ENCODE peak calls at places on chromosomes 1 and 21, in seven cellular contexts. One of them, this sample, is unnamed. For H3K27me3 and H3K4me1, the result is how much of the 10 kb centered on the place peaks cover.

GRCh38 chr1:150626150-150626549 is 3.3 kb downstream of the ENSA start:
- DNase-seq in CD8-positive, alpha-beta memory T cell: no peak
- DNase-seq in naive thymus-derived CD4-positive, alpha-beta T cell: no peak
- DNase-seq in endothelial cell of umbilical vein: no peak
- DNase-seq in CD8-positive, alpha-beta T cell: no peak
- DNase-seq in Karpas-422: no peak
- DNase-seq in CD4-positive, CD25-positive, alpha-beta regulatory T cell: no peak
- DNase-seq in this sample: no peak

GRCh38 chr1:94259635-94260289 is 22.4 kb upstream of the ARHGAP29 start:
- DNase-seq in naive thymus-derived CD4-positive, alpha-beta T cell: no peak
- DNase-seq in endothelial cell of umbilical vein: peak
- DNase-seq in CD4-positive, CD25-positive, alpha-beta regulatory T cell: no peak
- DNase-seq in Karpas-422: no peak
- DNase-seq in CD8-positive, alpha-beta T cell: no peak
- DNase-seq in CD8-positive, alpha-beta memory T cell: no peak
- DNase-seq in this sample: no peak

GRCh38 chr1:88150330-88150729 is 533.7 kb upstream of the PKN2 start:
- DNase-seq in Karpas-422: no peak
- DNase-seq in naive thymus-derived CD4-positive, alpha-beta T cell: no peak
- DNase-seq in CD4-positive, CD25-positive, alpha-beta regulatory T cell: no peak
- DNase-seq in CD8-positive, alpha-beta T cell: no peak
- DNase-seq in endothelial cell of umbilical vein: no peak
- DNase-seq in CD8-positive, alpha-beta memory T cell: no peak
- DNase-seq in this sample: no peak

GRCh38 chr21:31351438-31351837 is 7.4 kb upstream of the TIAM1 start:
- DNase-seq in CD8-positive, alpha-beta memory T cell: no peak
- DNase-seq in CD4-positive, CD25-positive, alpha-beta regulatory T cell: no peak
- DNase-seq in endothelial cell of umbilical vein: no peak
- DNase-seq in CD8-positive, alpha-beta T cell: no peak
- DNase-seq in naive thymus-derived CD4-positive, alpha-beta T cell: no peak
- DNase-seq in Karpas-422: no peak
- DNase-seq in this sample: no peak

GRCh38 chr1:53552146-53552940 is 93.1 kb downstream of the DMRTB1 start:
- DNase-seq in naive thymus-derived CD4-positive, alpha-beta T cell: no peak
- DNase-seq in CD8-positive, alpha-beta memory T cell: no peak
- DNase-seq in CD8-positive, alpha-beta T cell: no peak
- DNase-seq in Karpas-422: no peak
- DNase-seq in endothelial cell of umbilical vein: no peak
- DNase-seq in CD4-positive, CD25-positive, alpha-beta regulatory T cell: no peak
- DNase-seq in this sample: no peak

GRCh38 chr1:170700842-170701305 is 36.9 kb downstream of the PRRX1 start:
- DNase-seq in Karpas-422: no peak
- DNase-seq in CD8-positive, alpha-beta T cell: no peak
- DNase-seq in CD4-positive, CD25-positive, alpha-beta regulatory T cell: no peak
- DNase-seq in naive thymus-derived CD4-positive, alpha-beta T cell: no peak
- DNase-seq in CD8-positive, alpha-beta memory T cell: no peak
- DNase-seq in endothelial cell of umbilical vein: peak
- DNase-seq in this sample: no peak

GRCh38 chr1:76543495-76543894 is 323.8 kb upstream of the ST6GALNAC5 start:
- DNase-seq in endothelial cell of umbilical vein: no peak
- DNase-seq in CD4-positive, CD25-positive, alpha-beta regulatory T cell: no peak
- DNase-seq in Karpas-422: no peak
- DNase-seq in CD8-positive, alpha-beta memory T cell: no peak
- DNase-seq in naive thymus-derived CD4-positive, alpha-beta T cell: no peak
- DNase-seq in CD8-positive, alpha-beta T cell: no peak
- DNase-seq in this sample: no peak

GRCh38 chr1:147080671-147081394 is 91.4 kb downstream of the PRKAB2 start:
- DNase-seq in CD4-positive, CD25-positive, alpha-beta regulatory T cell: no peak
- DNase-seq in naive thymus-derived CD4-positive, alpha-beta T cell: no peak
- DNase-seq in CD8-positive, alpha-beta T cell: no peak
- DNase-seq in CD8-positive, alpha-beta memory T cell: no peak
- DNase-seq in endothelial cell of umbilical vein: no peak
- DNase-seq in Karpas-422: no peak
- DNase-seq in this sample: no peak

GRCh38 chr1:189803364-189803763 is 674.3 kb downstream of the BRINP3 start:
- DNase-seq in Karpas-422: no peak
- DNase-seq in CD8-positive, alpha-beta memory T cell: no peak
- DNase-seq in endothelial cell of umbilical vein: no peak
- DNase-seq in naive thymus-derived CD4-positive, alpha-beta T cell: no peak
- DNase-seq in CD4-positive, CD25-positive, alpha-beta regulatory T cell: no peak
- DNase-seq in CD8-positive, alpha-beta T cell: no peak
- DNase-seq in this sample: no peak

GRCh38 chr1:94068831-94069648 is 51.9 kb downstream of the ABCA4 start:
- DNase-seq in CD8-positive, alpha-beta T cell: no peak
- DNase-seq in Karpas-422: no peak
- DNase-seq in CD4-positive, CD25-positive, alpha-beta regulatory T cell: no peak
- DNase-seq in CD8-positive, alpha-beta memory T cell: no peak
- DNase-seq in endothelial cell of umbilical vein: peak
- DNase-seq in naive thymus-derived CD4-positive, alpha-beta T cell: no peak
- DNase-seq in this sample: no peak

GRCh38 chr1:209965996-209966395 is 28.0 kb downstream of the SYT14 start:
- DNase-seq in CD8-positive, alpha-beta T cell: no peak
- DNase-seq in Karpas-422: no peak
- DNase-seq in CD4-positive, CD25-positive, alpha-beta regulatory T cell: no peak
- DNase-seq in endothelial cell of umbilical vein: no peak
- DNase-seq in naive thymus-derived CD4-positive, alpha-beta T cell: no peak
- DNase-seq in CD8-positive, alpha-beta memory T cell: no peak
- DNase-seq in this sample: no peak
- H3K27me3 ChIP-seq in CD8-positive, alpha-beta T cell: under half
- H3K27me3 ChIP-seq in Karpas-422: under half
- H3K27me3 ChIP-seq in CD4-positive, CD25-positive, alpha-beta regulatory T cell: under half
- H3K27me3 ChIP-seq in endothelial cell of umbilical vein: under half
- H3K27me3 ChIP-seq in naive thymus-derived CD4-positive, alpha-beta T cell: under half
- H3K27me3 ChIP-seq in CD8-positive, alpha-beta memory T cell: under half
- H3K27me3 ChIP-seq in this sample: under half

GRCh38 chr1:233290609-233291008 is 4.9 kb downstream of the PCNX2 start:
- DNase-seq in naive thymus-derived CD4-positive, alpha-beta T cell: no peak
- DNase-seq in CD8-positive, alpha-beta memory T cell: no peak
- DNase-seq in endothelial cell of umbilical vein: no peak
- DNase-seq in Karpas-422: no peak
- DNase-seq in CD4-positive, CD25-positive, alpha-beta regulatory T cell: no peak
- DNase-seq in CD8-positive, alpha-beta T cell: no peak
- DNase-seq in this sample: no peak
- H3K4me3 ChIP-seq in naive thymus-derived CD4-positive, alpha-beta T cell: no peak
- H3K4me3 ChIP-seq in CD8-positive, alpha-beta memory T cell: no peak
- H3K4me3 ChIP-seq in endothelial cell of umbilical vein: no peak
- H3K4me3 ChIP-seq in Karpas-422: no peak
- H3K4me3 ChIP-seq in CD4-positive, CD25-positive, alpha-beta regulatory T cell: no peak
- H3K4me3 ChIP-seq in CD8-positive, alpha-beta T cell: no peak
- H3K4me3 ChIP-seq in this sample: no peak

GRCh38 chr1:27133158-27133557 is 21.8 kb downstream of the SLC9A1 start:
- DNase-seq in endothelial cell of umbilical vein: no peak
- DNase-seq in CD8-positive, alpha-beta T cell: no peak
- DNase-seq in CD8-positive, alpha-beta memory T cell: no peak
- DNase-seq in naive thymus-derived CD4-positive, alpha-beta T cell: no peak
- DNase-seq in CD4-positive, CD25-positive, alpha-beta regulatory T cell: no peak
- DNase-seq in Karpas-422: no peak
- DNase-seq in this sample: no peak

GRCh38 chr1:27130798-27131197 is 24.1 kb downstream of the SLC9A1 start:
- DNase-seq in CD8-positive, alpha-beta T cell: no peak
- DNase-seq in endothelial cell of umbilical vein: no peak
- DNase-seq in naive thymus-derived CD4-positive, alpha-beta T cell: no peak
- DNase-seq in CD4-positive, CD25-positive, alpha-beta regulatory T cell: no peak
- DNase-seq in CD8-positive, alpha-beta memory T cell: no peak
- DNase-seq in Karpas-422: no peak
- DNase-seq in this sample: no peak

GRCh38 chr1:27133990-27134389 is 20.9 kb downstream of the SLC9A1 start:
- DNase-seq in Karpas-422: no peak
- DNase-seq in CD8-positive, alpha-beta memory T cell: no peak
- DNase-seq in CD8-positive, alpha-beta T cell: no peak
- DNase-seq in endothelial cell of umbilical vein: no peak
- DNase-seq in CD4-positive, CD25-positive, alpha-beta regulatory T cell: no peak
- DNase-seq in naive thymus-derived CD4-positive, alpha-beta T cell: no peak
- DNase-seq in this sample: no peak

GRCh38 chr1:27129225-27129624 is 25.7 kb downstream of the SLC9A1 start:
- DNase-seq in Karpas-422: no peak
- DNase-seq in naive thymus-derived CD4-positive, alpha-beta T cell: no peak
- DNase-seq in CD4-positive, CD25-positive, alpha-beta regulatory T cell: no peak
- DNase-seq in endothelial cell of umbilical vein: no peak
- DNase-seq in CD8-positive, alpha-beta T cell: no peak
- DNase-seq in CD8-positive, alpha-beta memory T cell: no peak
- DNase-seq in this sample: no peak

GRCh38 chr1:27132624-27133023 is 22.3 kb downstream of the SLC9A1 start:
- DNase-seq in CD8-positive, alpha-beta memory T cell: no peak
- DNase-seq in CD4-positive, CD25-positive, alpha-beta regulatory T cell: no peak
- DNase-seq in endothelial cell of umbilical vein: no peak
- DNase-seq in CD8-positive, alpha-beta T cell: no peak
- DNase-seq in naive thymus-derived CD4-positive, alpha-beta T cell: no peak
- DNase-seq in Karpas-422: no peak
- DNase-seq in this sample: no peak
- H3K4me1 ChIP-seq in CD8-positive, alpha-beta memory T cell: under half
- H3K4me1 ChIP-seq in CD4-positive, CD25-positive, alpha-beta regulatory T cell: under half
- H3K4me1 ChIP-seq in endothelial cell of umbilical vein: under half
- H3K4me1 ChIP-seq in CD8-positive, alpha-beta T cell: under half
- H3K4me1 ChIP-seq in naive thymus-derived CD4-positive, alpha-beta T cell: under half
- H3K4me1 ChIP-seq in Karpas-422: under half
- H3K4me1 ChIP-seq in this sample: under half

GRCh38 chr1:35655196-35655595 is 13.9 kb upstream of the PSMB2 start:
- DNase-seq in CD8-positive, alpha-beta memory T cell: no peak
- DNase-seq in Karpas-422: peak
- DNase-seq in CD8-positive, alpha-beta T cell: no peak
- DNase-seq in naive thymus-derived CD4-positive, alpha-beta T cell: no peak
- DNase-seq in CD4-positive, CD25-positive, alpha-beta regulatory T cell: no peak
- DNase-seq in endothelial cell of umbilical vein: no peak
- DNase-seq in this sample: no peak

GRCh38 chr1:35656863-35657232 is 15.5 kb upstream of the PSMB2 start:
- DNase-seq in CD4-positive, CD25-positive, alpha-beta regulatory T cell: no peak
- DNase-seq in naive thymus-derived CD4-positive, alpha-beta T cell: no peak
- DNase-seq in endothelial cell of umbilical vein: no peak
- DNase-seq in Karpas-422: no peak
- DNase-seq in CD8-positive, alpha-beta T cell: no peak
- DNase-seq in CD8-positive, alpha-beta memory T cell: no peak
- DNase-seq in this sample: no peak

GRCh38 chr1:35657851-35658250 is 16.5 kb upstream of the PSMB2 start:
- DNase-seq in CD8-positive, alpha-beta T cell: no peak
- DNase-seq in naive thymus-derived CD4-positive, alpha-beta T cell: no peak
- DNase-seq in endothelial cell of umbilical vein: no peak
- DNase-seq in Karpas-422: peak
- DNase-seq in CD4-positive, CD25-positive, alpha-beta regulatory T cell: no peak
- DNase-seq in CD8-positive, alpha-beta memory T cell: no peak
- DNase-seq in this sample: no peak

GRCh38 chr1:35659589-35659988 is 18.3 kb upstream of the PSMB2 start:
- DNase-seq in CD4-positive, CD25-positive, alpha-beta regulatory T cell: no peak
- DNase-seq in naive thymus-derived CD4-positive, alpha-beta T cell: no peak
- DNase-seq in endothelial cell of umbilical vein: no peak
- DNase-seq in CD8-positive, alpha-beta memory T cell: no peak
- DNase-seq in Karpas-422: no peak
- DNase-seq in CD8-positive, alpha-beta T cell: no peak
- DNase-seq in this sample: no peak

DNA sequence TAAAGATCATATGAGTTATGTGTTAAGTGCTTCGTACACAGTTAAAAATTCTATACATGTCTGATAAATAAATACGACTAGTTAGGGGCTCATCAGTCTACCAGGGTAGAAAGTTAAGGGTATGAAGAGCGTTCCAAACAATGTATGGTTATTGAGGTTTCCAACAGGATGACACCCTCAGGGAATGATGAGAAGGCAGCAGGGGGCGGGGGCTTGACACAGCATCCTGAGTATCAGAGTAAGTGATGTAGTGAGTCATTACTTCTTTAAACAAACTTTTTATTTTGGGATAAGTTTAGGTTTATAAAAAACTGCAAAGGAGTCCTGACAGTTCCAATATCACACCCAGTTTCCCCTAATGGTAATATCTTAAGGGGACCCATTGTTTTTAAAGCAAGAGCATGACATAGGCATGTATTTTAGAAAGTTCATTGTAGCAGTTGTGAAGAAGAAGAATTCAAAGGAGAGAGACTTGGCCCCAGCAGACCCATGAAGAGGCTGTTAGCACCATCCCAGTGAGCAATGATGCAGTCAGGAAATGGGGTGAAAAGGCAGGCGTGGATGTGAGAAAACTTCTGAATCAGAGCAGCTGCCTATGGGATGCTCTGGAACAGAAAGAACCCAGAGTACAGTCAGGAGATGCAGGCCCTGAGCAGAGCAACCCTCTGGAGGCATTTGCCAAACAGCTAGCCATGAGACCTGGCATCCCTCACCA is 15.0 kb upstream of the PSMB2 start:
- DNase-seq in naive thymus-derived CD4-positive, alpha-beta T cell: no peak
- DNase-seq in CD8-positive, alpha-beta memory T cell: no peak
- DNase-seq in endothelial cell of umbilical vein: no peak
- DNase-seq in CD8-positive, alpha-beta T cell: no peak
- DNase-seq in Karpas-422: no peak
- DNase-seq in CD4-positive, CD25-positive, alpha-beta regulatory T cell: no peak
- DNase-seq in this sample: no peak
- H3K27me3 ChIP-seq in naive thymus-derived CD4-positive, alpha-beta T cell: under half
- H3K27me3 ChIP-seq in CD8-positive, alpha-beta memory T cell: under half
- H3K27me3 ChIP-seq in endothelial cell of umbilical vein: under half
- H3K27me3 ChIP-seq in CD8-positive, alpha-beta T cell: under half
- H3K27me3 ChIP-seq in Karpas-422: under half
- H3K27me3 ChIP-seq in CD4-positive, CD25-positive, alpha-beta regulatory T cell: under half
- H3K27me3 ChIP-seq in this sample: under half

DNA sequence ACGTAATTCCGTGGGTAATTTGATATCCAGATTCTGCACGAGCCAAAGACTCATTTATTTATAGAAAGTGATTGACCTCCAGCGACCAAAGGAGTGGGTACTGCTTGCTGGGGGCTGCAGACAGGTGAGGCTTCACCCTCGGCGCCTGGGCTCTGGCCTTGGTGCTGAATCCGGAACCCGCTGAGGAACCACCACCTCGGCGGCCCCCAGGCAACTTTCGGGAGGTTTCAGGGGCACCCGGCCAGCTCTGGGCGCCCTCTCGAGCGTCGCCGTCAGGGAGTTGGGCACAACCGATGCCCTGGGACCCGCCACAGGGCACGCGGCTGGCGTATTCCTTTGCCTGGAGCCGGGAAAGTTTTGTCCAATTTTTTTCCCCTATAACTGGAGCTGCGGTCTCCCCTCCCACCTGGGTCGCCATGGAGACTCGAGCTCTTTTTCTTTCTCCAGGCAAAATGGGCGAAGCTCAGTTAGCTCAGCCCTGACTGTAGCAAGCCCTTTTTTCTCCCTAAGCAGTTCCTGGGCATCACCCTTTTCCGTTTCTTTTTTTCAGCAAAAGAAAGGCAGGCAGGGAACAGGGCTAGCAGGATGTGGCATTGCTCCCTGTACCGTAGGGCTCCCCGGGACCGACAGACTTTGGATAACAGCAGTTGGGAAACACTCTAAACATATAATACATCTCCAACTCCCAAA is 1.9 kb downstream of the KCNJ6 start:
- DNase-seq in CD4-positive, CD25-positive, alpha-beta regulatory T cell: no peak
- DNase-seq in Karpas-422: no peak
- DNase-seq in CD8-positive, alpha-beta memory T cell: no peak
- DNase-seq in naive thymus-derived CD4-positive, alpha-beta T cell: no peak
- DNase-seq in endothelial cell of umbilical vein: no peak
- DNase-seq in CD8-positive, alpha-beta T cell: no peak
- DNase-seq in this sample: no peak
- H3K4me3 ChIP-seq in CD4-positive, CD25-positive, alpha-beta regulatory T cell: no peak
- H3K4me3 ChIP-seq in Karpas-422: no peak
- H3K4me3 ChIP-seq in CD8-positive, alpha-beta memory T cell: no peak
- H3K4me3 ChIP-seq in naive thymus-derived CD4-positive, alpha-beta T cell: no peak
- H3K4me3 ChIP-seq in endothelial cell of umbilical vein: no peak
- H3K4me3 ChIP-seq in CD8-positive, alpha-beta T cell: no peak
- H3K4me3 ChIP-seq in this sample: no peak

DNA sequence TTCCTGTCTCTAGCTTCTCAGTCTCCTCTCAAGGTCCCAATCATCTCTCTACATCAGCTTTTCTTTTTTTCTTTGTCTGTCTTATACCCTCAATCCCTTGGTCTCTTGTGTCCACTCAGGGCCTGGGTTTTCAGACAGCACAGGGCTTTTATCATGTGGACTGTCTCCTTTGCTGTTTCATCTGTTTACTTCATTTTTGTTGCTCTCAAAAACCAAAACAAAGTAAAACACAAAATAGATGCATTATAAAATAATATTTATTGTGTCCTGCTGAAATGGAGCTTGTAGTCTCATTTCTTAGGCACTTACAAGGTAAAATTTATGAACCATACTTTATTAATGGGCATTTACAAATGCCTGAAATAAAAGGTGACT is 17.8 kb upstream of the SLAMF6 start:
- DNase-seq in CD8-positive, alpha-beta memory T cell: no peak
- DNase-seq in Karpas-422: no peak
- DNase-seq in CD4-positive, CD25-positive, alpha-beta regulatory T cell: no peak
- DNase-seq in CD8-positive, alpha-beta T cell: no peak
- DNase-seq in endothelial cell of umbilical vein: no peak
- DNase-seq in naive thymus-derived CD4-positive, alpha-beta T cell: no peak
- DNase-seq in this sample: no peak
- H3K4me1 ChIP-seq in CD8-positive, alpha-beta memory T cell: half or more
- H3K4me1 ChIP-seq in Karpas-422: under half
- H3K4me1 ChIP-seq in CD4-positive, CD25-positive, alpha-beta regulatory T cell: under half
- H3K4me1 ChIP-seq in CD8-positive, alpha-beta T cell: half or more
- H3K4me1 ChIP-seq in endothelial cell of umbilical vein: under half
- H3K4me1 ChIP-seq in naive thymus-derived CD4-positive, alpha-beta T cell: half or more
- H3K4me1 ChIP-seq in this sample: under half

This sample was measured in HAP-1.